ENCODE peak calls at places on chromosomes 7 and 10, in ten cellular contexts. One of them, this sample, is unnamed.

GRCh38 chr7:106309352-106309751 is 24.6 kb upstream of the NAMPT start:
- DNase-seq in hepatocyte: no peak
- DNase-seq in brain microvascular endothelial cell: no peak
- DNase-seq in ovary: no peak
- DNase-seq in naive thymus-derived CD4-positive, alpha-beta T cell: no peak
- DNase-seq in tibial artery: no peak
- DNase-seq in tibial nerve: no peak
- DNase-seq in mammary epithelial cell: peak
- DNase-seq in heart right ventricle: no peak
- DNase-seq in lower lobe of right lung: no peak
- DNase-seq in this sample: no peak

GRCh38 chr7:24572421-24573007 is 738 bp upstream of the PALS2 start:
- DNase-seq in hepatocyte: peak
- DNase-seq in brain microvascular endothelial cell: peak
- DNase-seq in ovary: peak
- DNase-seq in naive thymus-derived CD4-positive, alpha-beta T cell: peak
- DNase-seq in tibial artery: peak
- DNase-seq in tibial nerve: peak
- DNase-seq in mammary epithelial cell: peak
- DNase-seq in heart right ventricle: peak
- DNase-seq in lower lobe of right lung: no peak
- DNase-seq in this sample: no peak

GRCh38 chr10:126253613-126254002 is 134.7 kb downstream of the ADAM12 start:
- DNase-seq in hepatocyte: no peak
- DNase-seq in brain microvascular endothelial cell: no peak
- DNase-seq in ovary: no peak
- DNase-seq in naive thymus-derived CD4-positive, alpha-beta T cell: no peak
- DNase-seq in tibial artery: no peak
- DNase-seq in tibial nerve: no peak
- DNase-seq in mammary epithelial cell: peak
- DNase-seq in heart right ventricle: no peak
- DNase-seq in lower lobe of right lung: no peak
- DNase-seq in this sample: no peak

GRCh38 chr10:124706876-124707516 is 37.2 kb downstream of the FAM53B start:
- DNase-seq in hepatocyte: no peak
- DNase-seq in brain microvascular endothelial cell: no peak
- DNase-seq in ovary: no peak
- DNase-seq in naive thymus-derived CD4-positive, alpha-beta T cell: no peak
- DNase-seq in tibial artery: no peak
- DNase-seq in tibial nerve: no peak
- DNase-seq in mammary epithelial cell: no peak
- DNase-seq in heart right ventricle: no peak
- DNase-seq in lower lobe of right lung: no peak
- DNase-seq in this sample: no peak

GRCh38 chr7:114182837-114183236 is 231.8 kb upstream of the FOXP2 start:
- DNase-seq in hepatocyte: peak
- DNase-seq in brain microvascular endothelial cell: peak
- DNase-seq in ovary: no peak
- DNase-seq in naive thymus-derived CD4-positive, alpha-beta T cell: no peak
- DNase-seq in tibial artery: no peak
- DNase-seq in tibial nerve: no peak
- DNase-seq in mammary epithelial cell: no peak
- DNase-seq in heart right ventricle: no peak
- DNase-seq in lower lobe of right lung: no peak
- DNase-seq in this sample: no peak

GRCh38 chr7:100539436-100540006 is 518 bp downstream of the AGFG2 start:
- DNase-seq in hepatocyte: no peak
- DNase-seq in brain microvascular endothelial cell: no peak
- DNase-seq in ovary: no peak
- DNase-seq in naive thymus-derived CD4-positive, alpha-beta T cell: no peak
- DNase-seq in tibial artery: no peak
- DNase-seq in tibial nerve: no peak
- DNase-seq in mammary epithelial cell: no peak
- DNase-seq in heart right ventricle: no peak
- DNase-seq in lower lobe of right lung: no peak
- DNase-seq in this sample: no peak

GRCh38 chr7:2248984-2249694 is 7.1 kb downstream of the NUDT1 start:
- DNase-seq in hepatocyte: peak
- DNase-seq in brain microvascular endothelial cell: peak
- DNase-seq in ovary: peak
- DNase-seq in naive thymus-derived CD4-positive, alpha-beta T cell: no peak
- DNase-seq in tibial artery: peak
- DNase-seq in tibial nerve: peak
- DNase-seq in mammary epithelial cell: peak
- DNase-seq in heart right ventricle: peak
- DNase-seq in lower lobe of right lung: peak
- DNase-seq in this sample: no peak

GRCh38 chr7:13067036-13067435 is 379.6 kb downstream of the ARL4A start:
- DNase-seq in hepatocyte: peak
- DNase-seq in brain microvascular endothelial cell: no peak
- DNase-seq in ovary: no peak
- DNase-seq in naive thymus-derived CD4-positive, alpha-beta T cell: no peak
- DNase-seq in tibial artery: no peak
- DNase-seq in tibial nerve: no peak
- DNase-seq in mammary epithelial cell: no peak
- DNase-seq in heart right ventricle: no peak
- DNase-seq in lower lobe of right lung: no peak
- DNase-seq in this sample: no peak

GRCh38 chr10:110179220-110179619 is 28.2 kb upstream of the MXI1 start:
- DNase-seq in hepatocyte: no peak
- DNase-seq in brain microvascular endothelial cell: no peak
- DNase-seq in ovary: no peak
- DNase-seq in naive thymus-derived CD4-positive, alpha-beta T cell: no peak
- DNase-seq in tibial artery: no peak
- DNase-seq in tibial nerve: no peak
- DNase-seq in mammary epithelial cell: no peak
- DNase-seq in heart right ventricle: no peak
- DNase-seq in lower lobe of right lung: no peak
- DNase-seq in this sample: no peak

GRCh38 chr10:79274279-79275104 is 72.8 kb upstream of the PPIF start:
- DNase-seq in hepatocyte: peak
- DNase-seq in brain microvascular endothelial cell: no peak
- DNase-seq in ovary: no peak
- DNase-seq in naive thymus-derived CD4-positive, alpha-beta T cell: no peak
- DNase-seq in tibial artery: peak
- DNase-seq in tibial nerve: peak
- DNase-seq in mammary epithelial cell: peak
- DNase-seq in heart right ventricle: peak
- DNase-seq in lower lobe of right lung: peak
- DNase-seq in this sample: peak

GRCh38 chr10:35027567-35027966 is 62.6 kb downstream of the CUL2 start:
- DNase-seq in hepatocyte: no peak
- DNase-seq in brain microvascular endothelial cell: no peak
- DNase-seq in ovary: no peak
- DNase-seq in naive thymus-derived CD4-positive, alpha-beta T cell: no peak
- DNase-seq in tibial artery: no peak
- DNase-seq in tibial nerve: no peak
- DNase-seq in mammary epithelial cell: no peak
- DNase-seq in heart right ventricle: no peak
- DNase-seq in lower lobe of right lung: no peak
- DNase-seq in this sample: no peak

GRCh38 chr7:45660201-45660900 is 86.2 kb downstream of the ADCY1 start:
- DNase-seq in hepatocyte: no peak
- DNase-seq in brain microvascular endothelial cell: no peak
- DNase-seq in ovary: no peak
- DNase-seq in naive thymus-derived CD4-positive, alpha-beta T cell: no peak
- DNase-seq in tibial artery: peak
- DNase-seq in tibial nerve: no peak
- DNase-seq in mammary epithelial cell: no peak
- DNase-seq in heart right ventricle: no peak
- DNase-seq in lower lobe of right lung: no peak
- DNase-seq in this sample: no peak

GRCh38 chr7:84100866-84101265 is 93.7 kb downstream of the SEMA3A start:
- DNase-seq in hepatocyte: peak
- DNase-seq in brain microvascular endothelial cell: peak
- DNase-seq in ovary: no peak
- DNase-seq in naive thymus-derived CD4-positive, alpha-beta T cell: no peak
- DNase-seq in tibial artery: no peak
- DNase-seq in tibial nerve: no peak
- DNase-seq in mammary epithelial cell: peak
- DNase-seq in heart right ventricle: no peak
- DNase-seq in lower lobe of right lung: no peak
- DNase-seq in this sample: no peak

GRCh38 chr10:113060221-113061053 is 110.4 kb downstream of the TCF7L2 start:
- DNase-seq in hepatocyte: peak
- DNase-seq in brain microvascular endothelial cell: no peak
- DNase-seq in ovary: no peak
- DNase-seq in naive thymus-derived CD4-positive, alpha-beta T cell: no peak
- DNase-seq in tibial artery: peak
- DNase-seq in tibial nerve: peak
- DNase-seq in mammary epithelial cell: no peak
- DNase-seq in heart right ventricle: peak
- DNase-seq in lower lobe of right lung: peak
- DNase-seq in this sample: peak

GRCh38 chr10:113064039-113064438 is 114.0 kb downstream of the TCF7L2 start:
- DNase-seq in hepatocyte: no peak
- DNase-seq in brain microvascular endothelial cell: no peak
- DNase-seq in ovary: no peak
- DNase-seq in naive thymus-derived CD4-positive, alpha-beta T cell: no peak
- DNase-seq in tibial artery: no peak
- DNase-seq in tibial nerve: no peak
- DNase-seq in mammary epithelial cell: no peak
- DNase-seq in heart right ventricle: no peak
- DNase-seq in lower lobe of right lung: no peak
- DNase-seq in this sample: no peak

GRCh38 chr10:113059001-113059780 is 109.1 kb downstream of the TCF7L2 start:
- DNase-seq in hepatocyte: peak
- DNase-seq in brain microvascular endothelial cell: no peak
- DNase-seq in ovary: peak
- DNase-seq in naive thymus-derived CD4-positive, alpha-beta T cell: no peak
- DNase-seq in tibial artery: peak
- DNase-seq in tibial nerve: no peak
- DNase-seq in mammary epithelial cell: peak
- DNase-seq in heart right ventricle: no peak
- DNase-seq in lower lobe of right lung: no peak
- DNase-seq in this sample: peak

GRCh38 chr10:113061054-113061430 is 111.0 kb downstream of the TCF7L2 start:
- DNase-seq in hepatocyte: no peak
- DNase-seq in brain microvascular endothelial cell: no peak
- DNase-seq in ovary: peak
- DNase-seq in naive thymus-derived CD4-positive, alpha-beta T cell: no peak
- DNase-seq in tibial artery: no peak
- DNase-seq in tibial nerve: no peak
- DNase-seq in mammary epithelial cell: no peak
- DNase-seq in heart right ventricle: no peak
- DNase-seq in lower lobe of right lung: no peak
- DNase-seq in this sample: no peak

DNA sequence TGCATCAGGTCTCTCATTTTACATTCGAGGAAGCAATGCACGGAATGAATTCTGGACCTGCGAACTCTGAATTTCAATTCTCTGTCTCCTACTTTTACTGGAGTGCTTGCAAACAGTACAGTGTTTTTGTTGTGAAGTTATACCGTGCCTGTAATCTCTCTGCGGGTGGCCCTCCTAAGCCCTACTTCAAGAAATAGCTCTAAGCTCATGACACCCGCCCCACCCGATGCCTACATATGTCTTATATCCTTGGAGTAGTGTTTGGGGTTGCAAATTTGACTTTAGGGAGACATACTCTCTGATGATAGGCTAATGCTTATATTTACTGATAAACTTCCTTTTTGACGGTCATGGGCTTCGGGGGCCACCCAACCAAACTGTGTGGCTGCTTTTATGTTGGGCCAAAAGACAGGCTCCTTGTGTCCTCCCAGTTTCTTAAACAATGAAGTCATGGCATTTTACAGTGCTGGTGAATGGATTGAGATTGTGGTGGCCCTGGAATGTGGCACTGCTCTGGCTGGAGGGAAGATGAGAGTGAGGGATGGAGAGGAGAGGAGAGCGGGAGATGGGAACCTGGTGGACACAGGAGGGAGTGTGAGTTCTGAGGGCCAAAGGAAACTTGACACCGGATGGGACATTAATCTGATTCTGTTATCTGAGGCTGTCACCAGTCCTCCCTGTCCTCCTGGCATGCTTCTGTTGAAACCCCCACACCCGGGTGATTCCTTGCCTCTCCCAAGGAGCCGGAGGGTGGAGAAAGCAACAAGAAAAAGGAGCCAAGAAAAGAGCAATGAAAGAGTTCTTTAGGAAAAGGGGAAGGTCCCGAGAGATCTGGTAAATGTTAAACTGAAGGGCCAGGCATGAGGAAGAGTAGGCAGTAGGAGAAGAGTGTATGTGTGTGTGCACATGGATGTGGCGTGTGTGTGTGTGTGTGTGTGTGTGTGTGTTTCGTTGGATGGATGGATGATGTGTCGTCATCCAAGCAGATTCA is 113.2 kb downstream of the TCF7L2 start:
- DNase-seq in hepatocyte: no peak
- DNase-seq in brain microvascular endothelial cell: no peak
- DNase-seq in ovary: no peak
- DNase-seq in naive thymus-derived CD4-positive, alpha-beta T cell: no peak
- DNase-seq in tibial artery: no peak
- DNase-seq in tibial nerve: no peak
- DNase-seq in mammary epithelial cell: no peak
- DNase-seq in heart right ventricle: no peak
- DNase-seq in lower lobe of right lung: no peak
- DNase-seq in this sample: no peak
- H3K27ac ChIP-seq in hepatocyte: peak
- H3K27ac ChIP-seq in brain microvascular endothelial cell: no peak
- H3K27ac ChIP-seq in ovary: no peak
- H3K27ac ChIP-seq in naive thymus-derived CD4-positive, alpha-beta T cell: no peak
- H3K27ac ChIP-seq in tibial artery: peak
- H3K27ac ChIP-seq in tibial nerve: peak
- H3K27ac ChIP-seq in mammary epithelial cell: no peak
- H3K27ac ChIP-seq in heart right ventricle: no peak
- H3K27ac ChIP-seq in lower lobe of right lung: no peak
- H3K27ac ChIP-seq in this sample: no peak

GRCh38 chr7:148044173-148044572 is 546.4 kb upstream of the C7orf33 start:
- DNase-seq in hepatocyte: no peak
- DNase-seq in brain microvascular endothelial cell: no peak
- DNase-seq in ovary: no peak
- DNase-seq in naive thymus-derived CD4-positive, alpha-beta T cell: no peak
- DNase-seq in tibial artery: no peak
- DNase-seq in tibial nerve: no peak
- DNase-seq in mammary epithelial cell: no peak
- DNase-seq in heart right ventricle: no peak
- DNase-seq in lower lobe of right lung: no peak
- DNase-seq in this sample: no peak
- H3K27ac ChIP-seq in hepatocyte: no peak
- H3K27ac ChIP-seq in brain microvascular endothelial cell: no peak
- H3K27ac ChIP-seq in ovary: no peak
- H3K27ac ChIP-seq in naive thymus-derived CD4-positive, alpha-beta T cell: no peak
- H3K27ac ChIP-seq in tibial artery: no peak
- H3K27ac ChIP-seq in tibial nerve: no peak
- H3K27ac ChIP-seq in mammary epithelial cell: no peak
- H3K27ac ChIP-seq in heart right ventricle: no peak
- H3K27ac ChIP-seq in lower lobe of right lung: no peak
- H3K27ac ChIP-seq in this sample: no peak

GRCh38 chr10:112360308-112361270 is 13.3 kb upstream of the ACSL5 start:
- DNase-seq in hepatocyte: no peak
- DNase-seq in brain microvascular endothelial cell: no peak
- DNase-seq in ovary: no peak
- DNase-seq in naive thymus-derived CD4-positive, alpha-beta T cell: no peak
- DNase-seq in tibial artery: no peak
- DNase-seq in tibial nerve: peak
- DNase-seq in mammary epithelial cell: peak
- DNase-seq in heart right ventricle: peak
- DNase-seq in lower lobe of right lung: peak
- DNase-seq in this sample: no peak
- H3K27ac ChIP-seq in hepatocyte: peak
- H3K27ac ChIP-seq in brain microvascular endothelial cell: no peak
- H3K27ac ChIP-seq in ovary: no peak
- H3K27ac ChIP-seq in naive thymus-derived CD4-positive, alpha-beta T cell: no peak
- H3K27ac ChIP-seq in tibial artery: peak
- H3K27ac ChIP-seq in tibial nerve: peak
- H3K27ac ChIP-seq in mammary epithelial cell: no peak
- H3K27ac ChIP-seq in heart right ventricle: peak
- H3K27ac ChIP-seq in lower lobe of right lung: peak
- H3K27ac ChIP-seq in this sample: peak

GRCh38 chr7:142452791-142453190 is 194.9 kb upstream of the PRSS58 start:
- DNase-seq in hepatocyte: no peak
- DNase-seq in brain microvascular endothelial cell: no peak
- DNase-seq in ovary: no peak
- DNase-seq in naive thymus-derived CD4-positive, alpha-beta T cell: no peak
- DNase-seq in tibial artery: no peak
- DNase-seq in tibial nerve: no peak
- DNase-seq in mammary epithelial cell: no peak
- DNase-seq in heart right ventricle: no peak
- DNase-seq in lower lobe of right lung: no peak
- DNase-seq in this sample: no peak
- H3K27ac ChIP-seq in hepatocyte: no peak
- H3K27ac ChIP-seq in brain microvascular endothelial cell: no peak
- H3K27ac ChIP-seq in ovary: no peak
- H3K27ac ChIP-seq in naive thymus-derived CD4-positive, alpha-beta T cell: no peak
- H3K27ac ChIP-seq in tibial artery: no peak
- H3K27ac ChIP-seq in tibial nerve: no peak
- H3K27ac ChIP-seq in mammary epithelial cell: no peak
- H3K27ac ChIP-seq in heart right ventricle: no peak
- H3K27ac ChIP-seq in lower lobe of right lung: no peak
- H3K27ac ChIP-seq in this sample: no peak